ENCODE peak calls at places on chromosome 2, in four cellular contexts. V, O, K and H are unnamed samples.
A peak's percentile ranks its signal among the peaks of the same experiment; 100 is the strongest.

GRCh38 chr2:21431078-21431477 is 307.3 kb downstream of the TDRD15 start:
- DNase-seq in K (no peak), V (no peak), O (no peak), H (no peak)

GRCh38 chr2:188979119-188979729 is 5.1 kb downstream of the COL3A1 start:
- DNase-seq in O (no peak), K (no peak), V (peak; percentile 24), H (no peak)

GRCh38 chr2:17934721-17935120 is 56.3 kb downstream of the KCNS3 start:
- DNase-seq in O (peak; percentile 46), K (no peak), V (peak; percentile 91), H (no peak)

GRCh38 chr2:143473206-143473605 is 344.0 kb downstream of the ARHGAP15 start:
- DNase-seq in K (peak; percentile 11), V (peak; percentile 62), O (no peak), H (peak; percentile 33)

GRCh38 chr2:232655392-232655791 is 22.0 kb downstream of the EFHD1 start:
- DNase-seq in V (no peak), O (no peak), K (no peak), H (no peak)

GRCh38 chr2:163207706-163208370 is 369.3 kb upstream of the KCNH7 start:
- DNase-seq in V (no peak), O (no peak), K (no peak), H (no peak)

GRCh38 chr2:45706028-45706427 is 54.6 kb downstream of the PRKCE start:
- DNase-seq in V (peak; percentile 56), K (no peak), O (no peak), H (no peak)

GRCh38 chr2:98445167-98445522 is 487 bp downstream of the INPP4A start:
- DNase-seq in O (no peak), V (peak; percentile 48), K (peak; percentile 44), H (no peak)

GRCh38 chr2:44774826-44775492 is 166.5 kb upstream of the SIX3 start:
- DNase-seq in K (no peak), O (no peak), V (no peak), H (no peak)

GRCh38 chr2:68500649-68501048 is 33.3 kb downstream of the APLF start:
- DNase-seq in K (no peak), V (no peak), O (no peak), H (no peak)

GRCh38 chr2:70726186-70726585 is 41.8 kb downstream of the ADD2 start:
- DNase-seq in K (no peak), O (no peak), V (no peak), H (no peak)

GRCh38 chr2:46058140-46058539 is 239.1 kb upstream of the EPAS1 start:
- DNase-seq in O (no peak), K (no peak), V (peak; percentile 17), H (no peak)

GRCh38 chr2:88735853-88736252 is 44.4 kb downstream of the RPIA start:
- DNase-seq in V (peak; percentile 20), K (no peak), O (no peak), H (no peak)